ENCODE peak calls at places on chromosomes 11 and 22, in nine cellular contexts. E is spleen; S is iris pigment epithelial cell; K is A549; R is tibial artery; X is endothelial cell; P is central memory CD4-positive, alpha-beta T cell; T is activated CD8-positive, alpha-beta memory T cell treated with anti-CD3 and anti-CD28 coated beads, Interleukin-2, amount 50 U/mL, for 4 hours; W is AG10803. L is an unnamed sample.

GRCh38 chr11:44208976-44209603 is 100.8 kb downstream of the ALX4 start:
- DNase-seq in E (no peak), S (peak), K (no peak), R (no peak), X (no peak), P (no peak), T (no peak), W (no peak), L (peak)

GRCh38 chr11:75873417-75874148 is 58.6 kb downstream of the UVRAG start:
- DNase-seq in E (no peak), S (no peak), K (no peak), R (no peak), X (no peak), P (no peak), T (no peak), W (no peak), L (no peak)

GRCh38 chr22:46084376-46084775 is 66.0 kb upstream of the PPARA start:
- DNase-seq in E (peak), S (no peak), K (no peak), R (no peak), X (no peak), P (no peak), T (no peak), W (no peak), L (no peak)

GRCh38 chr11:43580735-43581369 is 99.7 kb upstream of the HSD17B12 start:
- DNase-seq in E (no peak), S (no peak), K (no peak), R (no peak), X (no peak), P (no peak), T (no peak), W (no peak), L (no peak)

GRCh38 chr11:34413263-34413662 is 25.5 kb upstream of the CAT start:
- DNase-seq in E (no peak), S (no peak), K (no peak), R (no peak), X (no peak), P (no peak), T (no peak), W (no peak), L (no peak)

GRCh38 chr11:69859275-69859934 is 40.2 kb upstream of the FGF3 start:
- DNase-seq in E (no peak), S (no peak), K (no peak), R (no peak), X (no peak), P (no peak), T (no peak), W (no peak), L (no peak)

GRCh38 chr22:37160037-37160436 is 10.3 kb upstream of the IL2RB start:
- DNase-seq in E (peak), S (no peak), K (no peak), R (no peak), X (no peak), P (no peak), T (no peak), W (no peak), L (no peak)

GRCh38 chr11:74949748-74950127 is 672 bp downstream of the SPCS2 start:
- DNase-seq in E (no peak), S (no peak), K (peak), R (no peak), X (no peak), P (no peak), T (no peak), W (peak), L (peak)

GRCh38 chr11:48013269-48013901 is 33.0 kb downstream of the PTPRJ start:
- DNase-seq in E (peak), S (peak), K (peak), R (peak), X (no peak), P (peak), T (peak), W (peak), L (peak)